ENCODE peak calls at places on chromosomes 1 and 21, in seven cellular contexts. One of them, this sample, is unnamed.

GRCh38 chr1:51192213-51192843 is 43.7 kb upstream of the RNF11 start:
- DNase-seq in psoas muscle: peak
- DNase-seq in astrocyte of the spinal cord: peak
- DNase-seq in AG04449: peak
- DNase-seq in mucosa of descending colon: no peak
- DNase-seq in heart right ventricle: peak
- DNase-seq in cardiac muscle cell: peak
- DNase-seq in this sample: peak

GRCh38 chr1:203597386-203598040 is 29.1 kb upstream of the ATP2B4 start:
- DNase-seq in cardiac muscle cell: no peak
- DNase-seq in heart right ventricle: peak
- DNase-seq in mucosa of descending colon: no peak
- DNase-seq in psoas muscle: no peak
- DNase-seq in AG04449: no peak
- DNase-seq in astrocyte of the spinal cord: no peak
- DNase-seq in this sample: peak

GRCh38 chr1:151710187-151710586 is 6.4 kb downstream of the CELF3 start:
- DNase-seq in astrocyte of the spinal cord: peak
- DNase-seq in AG04449: no peak
- DNase-seq in heart right ventricle: no peak
- DNase-seq in psoas muscle: no peak
- DNase-seq in cardiac muscle cell: peak
- DNase-seq in mucosa of descending colon: no peak
- DNase-seq in this sample: peak

GRCh38 chr21:14120091-14120734 is 90.5 kb downstream of the LIPI start:
- DNase-seq in cardiac muscle cell: no peak
- DNase-seq in astrocyte of the spinal cord: no peak
- DNase-seq in mucosa of descending colon: no peak
- DNase-seq in AG04449: no peak
- DNase-seq in psoas muscle: no peak
- DNase-seq in heart right ventricle: peak
- DNase-seq in this sample: no peak

GRCh38 chr1:227547604-227548397 is 15.6 kb upstream of the ZNF678 start:
- DNase-seq in cardiac muscle cell: no peak
- DNase-seq in astrocyte of the spinal cord: no peak
- DNase-seq in heart right ventricle: no peak
- DNase-seq in psoas muscle: no peak
- DNase-seq in AG04449: no peak
- DNase-seq in mucosa of descending colon: peak
- DNase-seq in this sample: no peak

GRCh38 chr1:50183734-50184133 is 75.0 kb downstream of the ELAVL4 start:
- DNase-seq in AG04449: no peak
- DNase-seq in astrocyte of the spinal cord: no peak
- DNase-seq in psoas muscle: no peak
- DNase-seq in mucosa of descending colon: no peak
- DNase-seq in cardiac muscle cell: no peak
- DNase-seq in heart right ventricle: no peak
- DNase-seq in this sample: no peak

GRCh38 chr1:66933887-66934700 is 9.3 kb downstream of the MIER1 start:
- DNase-seq in heart right ventricle: no peak
- DNase-seq in astrocyte of the spinal cord: no peak
- DNase-seq in mucosa of descending colon: no peak
- DNase-seq in psoas muscle: no peak
- DNase-seq in cardiac muscle cell: no peak
- DNase-seq in AG04449: no peak
- DNase-seq in this sample: no peak

GRCh38 chr1:19336543-19336942 is 24.4 kb downstream of the SLC66A1 start:
- DNase-seq in mucosa of descending colon: no peak
- DNase-seq in cardiac muscle cell: no peak
- DNase-seq in astrocyte of the spinal cord: no peak
- DNase-seq in AG04449: no peak
- DNase-seq in heart right ventricle: no peak
- DNase-seq in psoas muscle: no peak
- DNase-seq in this sample: no peak

GRCh38 chr1:21774835-21775541 is 8.0 kb downstream of the USP48 start:
- DNase-seq in AG04449: no peak
- DNase-seq in mucosa of descending colon: no peak
- DNase-seq in astrocyte of the spinal cord: no peak
- DNase-seq in psoas muscle: no peak
- DNase-seq in cardiac muscle cell: no peak
- DNase-seq in heart right ventricle: no peak
- DNase-seq in this sample: no peak

GRCh38 chr1:44842763-44843655 is at the start of gene PTCH2:
- DNase-seq in astrocyte of the spinal cord: peak
- DNase-seq in AG04449: no peak
- DNase-seq in psoas muscle: peak
- DNase-seq in heart right ventricle: peak
- DNase-seq in mucosa of descending colon: peak
- DNase-seq in cardiac muscle cell: peak
- DNase-seq in this sample: peak

GRCh38 chr1:37474051-37474696 is at the start of gene ZC3H12A:
- DNase-seq in psoas muscle: peak
- DNase-seq in cardiac muscle cell: peak
- DNase-seq in AG04449: no peak
- DNase-seq in astrocyte of the spinal cord: peak
- DNase-seq in mucosa of descending colon: peak
- DNase-seq in heart right ventricle: peak
- DNase-seq in this sample: peak

GRCh38 chr1:37473431-37474050 is 839 bp upstream of the ZC3H12A start:
- DNase-seq in cardiac muscle cell: no peak
- DNase-seq in mucosa of descending colon: no peak
- DNase-seq in heart right ventricle: no peak
- DNase-seq in astrocyte of the spinal cord: peak
- DNase-seq in AG04449: no peak
- DNase-seq in psoas muscle: no peak
- DNase-seq in this sample: no peak

GRCh38 chr1:37471345-37472231 is 2.8 kb upstream of the ZC3H12A start:
- DNase-seq in psoas muscle: peak
- DNase-seq in heart right ventricle: peak
- DNase-seq in cardiac muscle cell: peak
- DNase-seq in mucosa of descending colon: peak
- DNase-seq in AG04449: peak
- DNase-seq in astrocyte of the spinal cord: peak
- DNase-seq in this sample: peak

GRCh38 chr1:37472994-37473393 is 1.4 kb upstream of the ZC3H12A start:
- DNase-seq in cardiac muscle cell: no peak
- DNase-seq in mucosa of descending colon: no peak
- DNase-seq in heart right ventricle: no peak
- DNase-seq in astrocyte of the spinal cord: no peak
- DNase-seq in AG04449: no peak
- DNase-seq in psoas muscle: no peak
- DNase-seq in this sample: peak

GRCh38 chr1:37472281-37472680 is 2.1 kb upstream of the ZC3H12A start:
- DNase-seq in cardiac muscle cell: no peak
- DNase-seq in AG04449: no peak
- DNase-seq in astrocyte of the spinal cord: no peak
- DNase-seq in heart right ventricle: no peak
- DNase-seq in mucosa of descending colon: no peak
- DNase-seq in psoas muscle: no peak
- DNase-seq in this sample: peak
- H3K4me3 ChIP-seq in cardiac muscle cell: no peak
- H3K4me3 ChIP-seq in AG04449: no peak
- H3K4me3 ChIP-seq in astrocyte of the spinal cord: no peak
- H3K4me3 ChIP-seq in heart right ventricle: no peak
- H3K4me3 ChIP-seq in mucosa of descending colon: no peak
- H3K4me3 ChIP-seq in psoas muscle: peak
- H3K4me3 ChIP-seq in this sample: peak

GRCh38 chr1:164565356-164565755 is 6.4 kb downstream of the PBX1 start:
- DNase-seq in cardiac muscle cell: peak
- DNase-seq in psoas muscle: no peak
- DNase-seq in heart right ventricle: no peak
- DNase-seq in AG04449: no peak
- DNase-seq in astrocyte of the spinal cord: peak
- DNase-seq in mucosa of descending colon: no peak
- DNase-seq in this sample: no peak
- H3K4me3 ChIP-seq in cardiac muscle cell: peak
- H3K4me3 ChIP-seq in psoas muscle: peak
- H3K4me3 ChIP-seq in heart right ventricle: no peak
- H3K4me3 ChIP-seq in AG04449: no peak
- H3K4me3 ChIP-seq in astrocyte of the spinal cord: no peak
- H3K4me3 ChIP-seq in mucosa of descending colon: no peak
- H3K4me3 ChIP-seq in this sample: peak

DNA sequence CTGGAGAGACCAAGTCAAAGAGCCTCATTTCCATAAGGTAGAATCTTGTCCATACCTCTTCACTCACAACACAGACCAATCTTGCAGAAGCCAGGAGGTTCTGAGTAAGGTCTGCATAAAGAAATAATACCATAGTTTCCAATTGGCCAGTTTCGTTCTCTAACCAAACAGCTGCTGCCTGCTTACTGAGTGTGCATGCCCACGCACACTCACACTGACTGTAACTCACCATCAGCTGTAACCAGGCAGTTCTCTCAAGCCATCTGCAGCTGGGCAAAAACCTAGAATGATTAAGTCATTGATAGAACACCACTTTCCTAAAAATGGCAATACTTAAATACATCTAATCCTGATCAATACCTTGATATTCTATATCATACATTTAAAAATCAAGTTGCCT is 106.6 kb upstream of the VAV3 start:
- DNase-seq in astrocyte of the spinal cord: no peak
- DNase-seq in AG04449: no peak
- DNase-seq in mucosa of descending colon: no peak
- DNase-seq in cardiac muscle cell: no peak
- DNase-seq in heart right ventricle: no peak
- DNase-seq in psoas muscle: no peak
- DNase-seq in this sample: no peak
- H3K4me3 ChIP-seq in astrocyte of the spinal cord: no peak
- H3K4me3 ChIP-seq in AG04449: no peak
- H3K4me3 ChIP-seq in mucosa of descending colon: no peak
- H3K4me3 ChIP-seq in cardiac muscle cell: no peak
- H3K4me3 ChIP-seq in heart right ventricle: no peak
- H3K4me3 ChIP-seq in psoas muscle: no peak
- H3K4me3 ChIP-seq in this sample: no peak

DNA sequence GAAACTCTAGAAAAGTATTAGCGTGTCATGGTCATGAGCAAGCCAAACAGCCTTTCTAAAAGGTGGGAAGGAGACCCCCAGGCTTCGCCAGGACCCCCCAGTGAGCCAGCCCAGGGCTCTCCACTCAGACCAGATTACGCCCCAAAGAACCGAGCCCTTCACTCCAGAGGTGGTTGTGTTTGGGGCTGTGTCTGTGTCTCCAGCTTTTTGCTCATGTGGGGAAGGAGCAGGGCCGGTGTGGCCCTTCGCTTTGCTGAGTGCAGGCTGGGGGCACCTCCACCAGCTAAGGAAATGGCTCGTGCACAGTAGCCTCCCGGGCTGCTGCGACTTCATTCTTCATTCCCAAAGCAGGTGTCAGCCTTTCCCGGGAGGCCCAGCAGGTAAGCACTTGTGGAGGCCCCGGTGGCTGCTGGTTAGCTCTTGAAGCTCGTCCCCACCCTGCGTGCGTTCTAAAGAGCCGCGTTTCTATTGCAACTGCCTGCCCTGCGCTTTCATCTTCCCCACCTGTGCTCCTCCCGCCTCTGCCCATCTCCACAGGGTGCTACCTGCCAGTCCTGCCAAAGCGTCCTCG is 531 bp downstream of the TSPEAR start:
- DNase-seq in cardiac muscle cell: no peak
- DNase-seq in astrocyte of the spinal cord: no peak
- DNase-seq in mucosa of descending colon: no peak
- DNase-seq in heart right ventricle: no peak
- DNase-seq in AG04449: no peak
- DNase-seq in psoas muscle: peak
- DNase-seq in this sample: no peak
- H3K4me3 ChIP-seq in cardiac muscle cell: peak
- H3K4me3 ChIP-seq in astrocyte of the spinal cord: no peak
- H3K4me3 ChIP-seq in mucosa of descending colon: no peak
- H3K4me3 ChIP-seq in heart right ventricle: no peak
- H3K4me3 ChIP-seq in AG04449: no peak
- H3K4me3 ChIP-seq in psoas muscle: no peak
- H3K4me3 ChIP-seq in this sample: no peak

DNA sequence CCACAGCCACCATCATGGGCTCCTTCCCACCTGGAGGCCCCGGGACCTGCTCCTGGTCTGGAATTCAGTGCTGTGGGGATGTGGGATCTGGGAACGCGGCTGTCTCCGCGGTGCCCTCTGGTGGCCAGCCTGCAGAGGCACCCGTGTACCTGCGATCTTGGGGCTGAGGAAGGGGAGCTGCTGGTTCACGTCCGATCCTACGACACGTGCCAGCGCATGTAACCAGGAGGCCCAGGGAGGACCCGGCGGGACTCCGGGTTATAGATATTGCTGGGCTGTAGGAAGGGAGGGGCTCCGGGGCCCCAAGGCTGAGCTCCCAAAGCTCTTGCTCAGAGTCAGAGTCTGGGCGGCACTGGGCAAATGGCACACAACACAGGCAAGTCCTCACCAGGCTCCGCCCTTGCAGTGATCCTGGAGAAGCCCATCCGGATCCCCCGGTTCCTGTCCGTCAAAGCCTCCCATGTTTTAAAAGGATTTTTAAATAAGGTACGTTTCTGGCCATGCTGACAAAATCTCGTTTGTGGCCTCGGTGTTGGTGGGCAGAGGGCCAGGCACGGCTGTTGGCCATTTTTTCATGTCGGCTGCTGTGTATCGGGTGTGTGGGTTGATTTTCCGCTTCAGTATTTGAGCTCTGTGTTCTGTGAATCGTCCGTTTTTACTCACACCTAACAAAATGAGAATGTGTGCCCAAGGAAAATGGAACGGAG is 20.1 kb downstream of the FAAP20 start:
- DNase-seq in heart right ventricle: peak
- DNase-seq in AG04449: peak
- DNase-seq in psoas muscle: peak
- DNase-seq in astrocyte of the spinal cord: peak
- DNase-seq in cardiac muscle cell: peak
- DNase-seq in mucosa of descending colon: peak
- DNase-seq in this sample: peak
- H3K4me3 ChIP-seq in heart right ventricle: peak
- H3K4me3 ChIP-seq in AG04449: no peak
- H3K4me3 ChIP-seq in psoas muscle: peak
- H3K4me3 ChIP-seq in astrocyte of the spinal cord: peak
- H3K4me3 ChIP-seq in cardiac muscle cell: no peak
- H3K4me3 ChIP-seq in mucosa of descending colon: no peak
- H3K4me3 ChIP-seq in this sample: no peak

GRCh38 chr1:219582310-219582709 is 30.6 kb downstream of the ZC3H11B start:
- DNase-seq in astrocyte of the spinal cord: peak
- DNase-seq in mucosa of descending colon: no peak
- DNase-seq in cardiac muscle cell: peak
- DNase-seq in AG04449: no peak
- DNase-seq in psoas muscle: no peak
- DNase-seq in heart right ventricle: no peak
- DNase-seq in this sample: no peak
- H3K4me3 ChIP-seq in astrocyte of the spinal cord: no peak
- H3K4me3 ChIP-seq in mucosa of descending colon: no peak
- H3K4me3 ChIP-seq in cardiac muscle cell: no peak
- H3K4me3 ChIP-seq in AG04449: no peak
- H3K4me3 ChIP-seq in psoas muscle: no peak
- H3K4me3 ChIP-seq in heart right ventricle: no peak
- H3K4me3 ChIP-seq in this sample: no peak

GRCh38 chr1:156815307-156815826 is 1.3 kb downstream of the SH2D2A start:
- DNase-seq in cardiac muscle cell: peak
- DNase-seq in mucosa of descending colon: no peak
- DNase-seq in AG04449: no peak
- DNase-seq in psoas muscle: peak
- DNase-seq in heart right ventricle: peak
- DNase-seq in astrocyte of the spinal cord: peak
- DNase-seq in this sample: no peak
- H3K4me3 ChIP-seq in cardiac muscle cell: no peak
- H3K4me3 ChIP-seq in mucosa of descending colon: no peak
- H3K4me3 ChIP-seq in AG04449: no peak
- H3K4me3 ChIP-seq in psoas muscle: peak
- H3K4me3 ChIP-seq in heart right ventricle: peak
- H3K4me3 ChIP-seq in astrocyte of the spinal cord: no peak
- H3K4me3 ChIP-seq in this sample: no peak